ENCODE peak calls at places on chromosomes 6 and 20, in nine cellular contexts. One of them, this sample, is unnamed.

GRCh38 chr6:19415605-19416326 is 421.4 kb upstream of the ID4 start:
- DNase-seq in psoas muscle: no peak
- DNase-seq in Peyer's patch: no peak
- DNase-seq in cardiac muscle cell: no peak
- DNase-seq in kidney: no peak
- DNase-seq in mucosa of descending colon: no peak
- DNase-seq in effector memory CD4-positive, alpha-beta T cell: no peak
- DNase-seq in neural progenitor cell: no peak
- DNase-seq in IMR-90: peak; percentile 53
- DNase-seq in this sample: no peak

GRCh38 chr6:16316741-16317251 is 78.4 kb downstream of the GMPR start:
- DNase-seq in psoas muscle: no peak
- DNase-seq in Peyer's patch: peak; percentile 30
- DNase-seq in cardiac muscle cell: peak; percentile 58
- DNase-seq in kidney: no peak
- DNase-seq in mucosa of descending colon: peak; percentile 65
- DNase-seq in effector memory CD4-positive, alpha-beta T cell: peak; percentile 41
- DNase-seq in neural progenitor cell: peak; percentile 69
- DNase-seq in IMR-90: peak; percentile 89
- DNase-seq in this sample: no peak

GRCh38 chr6:138107078-138107751 is at the start of gene PERP:
- DNase-seq in psoas muscle: peak; percentile 76
- DNase-seq in Peyer's patch: peak; percentile 46
- DNase-seq in cardiac muscle cell: peak; percentile 78
- DNase-seq in kidney: peak; percentile 90
- DNase-seq in mucosa of descending colon: peak; percentile 90
- DNase-seq in effector memory CD4-positive, alpha-beta T cell: peak; percentile 57
- DNase-seq in neural progenitor cell: peak; percentile 79
- DNase-seq in IMR-90: peak; percentile 38
- DNase-seq in this sample: peak; percentile 89

GRCh38 chr20:50092436-50092835 is 20.5 kb downstream of the UBE2V1 start:
- DNase-seq in psoas muscle: no peak
- DNase-seq in Peyer's patch: no peak
- DNase-seq in cardiac muscle cell: no peak
- DNase-seq in kidney: no peak
- DNase-seq in mucosa of descending colon: no peak
- DNase-seq in effector memory CD4-positive, alpha-beta T cell: no peak
- DNase-seq in neural progenitor cell: no peak
- DNase-seq in IMR-90: no peak
- DNase-seq in this sample: no peak

GRCh38 chr20:52420805-52421204 is 229.2 kb upstream of the ZFP64 start:
- DNase-seq in psoas muscle: no peak
- DNase-seq in Peyer's patch: no peak
- DNase-seq in cardiac muscle cell: no peak
- DNase-seq in kidney: no peak
- DNase-seq in mucosa of descending colon: no peak
- DNase-seq in effector memory CD4-positive, alpha-beta T cell: no peak
- DNase-seq in neural progenitor cell: no peak
- DNase-seq in IMR-90: no peak
- DNase-seq in this sample: no peak

GRCh38 chr6:129248976-129249375 is 366.0 kb downstream of the LAMA2 start:
- DNase-seq in psoas muscle: no peak
- DNase-seq in Peyer's patch: no peak
- DNase-seq in cardiac muscle cell: peak; percentile 16
- DNase-seq in kidney: no peak
- DNase-seq in mucosa of descending colon: no peak
- DNase-seq in effector memory CD4-positive, alpha-beta T cell: no peak
- DNase-seq in neural progenitor cell: peak; percentile 47
- DNase-seq in IMR-90: no peak
- DNase-seq in this sample: no peak

GRCh38 chr6:50249493-50249892 is 199.8 kb upstream of the DEFB112 start:
- DNase-seq in psoas muscle: no peak
- DNase-seq in Peyer's patch: no peak
- DNase-seq in cardiac muscle cell: no peak
- DNase-seq in kidney: no peak
- DNase-seq in mucosa of descending colon: no peak
- DNase-seq in effector memory CD4-positive, alpha-beta T cell: no peak
- DNase-seq in neural progenitor cell: no peak
- DNase-seq in IMR-90: peak; percentile 66
- DNase-seq in this sample: no peak

GRCh38 chr6:169501128-169501527 is 200.7 kb downstream of the WDR27 start:
- DNase-seq in psoas muscle: no peak
- DNase-seq in Peyer's patch: no peak
- DNase-seq in cardiac muscle cell: no peak
- DNase-seq in kidney: peak; percentile 61
- DNase-seq in mucosa of descending colon: no peak
- DNase-seq in effector memory CD4-positive, alpha-beta T cell: no peak
- DNase-seq in neural progenitor cell: no peak
- DNase-seq in IMR-90: no peak
- DNase-seq in this sample: no peak

GRCh38 chr6:145502417-145502816 is 232.9 kb downstream of the EPM2A start:
- DNase-seq in psoas muscle: no peak
- DNase-seq in Peyer's patch: no peak
- DNase-seq in cardiac muscle cell: peak; percentile 22
- DNase-seq in kidney: no peak
- DNase-seq in mucosa of descending colon: peak; percentile 32
- DNase-seq in effector memory CD4-positive, alpha-beta T cell: no peak
- DNase-seq in neural progenitor cell: no peak
- DNase-seq in IMR-90: no peak
- DNase-seq in this sample: no peak

GRCh38 chr6:34465551-34466241 is at the start of gene PACSIN1:
- DNase-seq in psoas muscle: no peak
- DNase-seq in Peyer's patch: peak; percentile 48
- DNase-seq in cardiac muscle cell: peak; percentile 83
- DNase-seq in kidney: no peak
- DNase-seq in mucosa of descending colon: no peak
- DNase-seq in effector memory CD4-positive, alpha-beta T cell: no peak
- DNase-seq in neural progenitor cell: peak; percentile 86
- DNase-seq in IMR-90: no peak
- DNase-seq in this sample: peak; percentile 78

GRCh38 chr6:99609839-99610489 is 3.3 kb downstream of the PRDM13 start:
- DNase-seq in psoas muscle: no peak
- DNase-seq in Peyer's patch: no peak
- DNase-seq in cardiac muscle cell: no peak
- DNase-seq in kidney: no peak
- DNase-seq in mucosa of descending colon: no peak
- DNase-seq in effector memory CD4-positive, alpha-beta T cell: no peak
- DNase-seq in neural progenitor cell: no peak
- DNase-seq in IMR-90: no peak
- DNase-seq in this sample: no peak

DNA sequence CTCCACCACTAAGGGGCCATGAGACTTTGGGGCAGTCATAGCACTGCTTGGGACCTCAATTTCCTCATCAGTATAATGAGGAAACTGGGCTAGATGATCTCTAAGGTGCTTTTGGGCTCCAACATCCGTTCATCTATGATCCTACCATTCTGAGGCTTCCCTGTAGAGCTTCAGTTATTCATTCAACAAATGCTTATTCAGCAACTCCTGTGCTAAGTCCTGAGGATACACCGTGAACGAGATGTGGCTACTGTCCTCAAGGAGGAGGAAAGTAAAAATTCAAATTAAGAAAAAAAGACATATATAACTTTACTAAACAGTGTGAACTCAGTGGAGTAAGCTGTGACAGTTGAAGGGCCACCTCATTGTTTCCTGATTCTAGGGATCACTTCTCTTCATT is 75.3 kb downstream of the PRDM1 start:
- DNase-seq in psoas muscle: no peak
- DNase-seq in Peyer's patch: no peak
- DNase-seq in cardiac muscle cell: no peak
- DNase-seq in kidney: no peak
- DNase-seq in mucosa of descending colon: no peak
- DNase-seq in effector memory CD4-positive, alpha-beta T cell: no peak
- DNase-seq in neural progenitor cell: no peak
- DNase-seq in IMR-90: no peak
- DNase-seq in this sample: no peak
- H3K4me1 ChIP-seq in psoas muscle: no peaks in the 10 kb centered on the region
- H3K4me1 ChIP-seq in Peyer's patch: peaks cover 4% of the 10 kb centered on the region
- H3K4me1 ChIP-seq in cardiac muscle cell: no peaks in the 10 kb centered on the region
- H3K4me1 ChIP-seq in kidney: no peaks in the 10 kb centered on the region
- H3K4me1 ChIP-seq in mucosa of descending colon: no peaks in the 10 kb centered on the region
- H3K4me1 ChIP-seq in effector memory CD4-positive, alpha-beta T cell: peaks cover 26% of the 10 kb centered on the region
- H3K4me1 ChIP-seq in neural progenitor cell: peaks cover 18% of the 10 kb centered on the region
- H3K4me1 ChIP-seq in IMR-90: peaks cover 29% of the 10 kb centered on the region
- H3K4me1 ChIP-seq in this sample: peaks cover 28% of the 10 kb centered on the region

GRCh38 chr6:133951881-133952814 is 876 bp upstream of the TBPL1 start:
- DNase-seq in psoas muscle: peak; percentile 82
- DNase-seq in Peyer's patch: peak; percentile 75
- DNase-seq in cardiac muscle cell: peak; percentile 82
- DNase-seq in kidney: peak; percentile 87
- DNase-seq in mucosa of descending colon: peak; percentile 55
- DNase-seq in effector memory CD4-positive, alpha-beta T cell: peak; percentile 49
- DNase-seq in neural progenitor cell: peak; percentile 64
- DNase-seq in IMR-90: peak; percentile 80
- DNase-seq in this sample: peak; percentile 90

GRCh38 chr6:133951227-133951626 is 1.8 kb upstream of the TBPL1 start:
- DNase-seq in psoas muscle: no peak
- DNase-seq in Peyer's patch: no peak
- DNase-seq in cardiac muscle cell: no peak
- DNase-seq in kidney: no peak
- DNase-seq in mucosa of descending colon: no peak
- DNase-seq in effector memory CD4-positive, alpha-beta T cell: no peak
- DNase-seq in neural progenitor cell: no peak
- DNase-seq in IMR-90: no peak
- DNase-seq in this sample: no peak

GRCh38 chr6:133955136-133955576 is 2.1 kb downstream of the TBPL1 start:
- DNase-seq in psoas muscle: no peak
- DNase-seq in Peyer's patch: no peak
- DNase-seq in cardiac muscle cell: no peak
- DNase-seq in kidney: no peak
- DNase-seq in mucosa of descending colon: no peak
- DNase-seq in effector memory CD4-positive, alpha-beta T cell: no peak
- DNase-seq in neural progenitor cell: no peak
- DNase-seq in IMR-90: no peak
- DNase-seq in this sample: no peak

GRCh38 chr6:133953634-133954415 is 801 bp downstream of the TBPL1 start:
- DNase-seq in psoas muscle: no peak
- DNase-seq in Peyer's patch: no peak
- DNase-seq in cardiac muscle cell: no peak
- DNase-seq in kidney: no peak
- DNase-seq in mucosa of descending colon: peak; percentile 45
- DNase-seq in effector memory CD4-positive, alpha-beta T cell: no peak
- DNase-seq in neural progenitor cell: peak; percentile 29
- DNase-seq in IMR-90: no peak
- DNase-seq in this sample: no peak

GRCh38 chr6:133952815-133953633 is at the start of gene TBPL1:
- DNase-seq in psoas muscle: peak; percentile 96
- DNase-seq in Peyer's patch: peak; percentile 96
- DNase-seq in cardiac muscle cell: peak; percentile 95
- DNase-seq in kidney: peak; percentile 98
- DNase-seq in mucosa of descending colon: peak; percentile 95
- DNase-seq in effector memory CD4-positive, alpha-beta T cell: peak; percentile 84
- DNase-seq in neural progenitor cell: peak; percentile 97
- DNase-seq in IMR-90: peak; percentile 95
- DNase-seq in this sample: peak; percentile 97
- H3K4me1 ChIP-seq in psoas muscle: peaks cover 21% of the 10 kb centered on the region
- H3K4me1 ChIP-seq in Peyer's patch: peaks cover 26% of the 10 kb centered on the region
- H3K4me1 ChIP-seq in cardiac muscle cell: no peaks in the 10 kb centered on the region
- H3K4me1 ChIP-seq in kidney: peaks cover 18% of the 10 kb centered on the region
- H3K4me1 ChIP-seq in mucosa of descending colon: peaks cover 16% of the 10 kb centered on the region
- H3K4me1 ChIP-seq in effector memory CD4-positive, alpha-beta T cell: peaks cover 3% of the 10 kb centered on the region
- H3K4me1 ChIP-seq in neural progenitor cell: peaks cover 32% of the 10 kb centered on the region
- H3K4me1 ChIP-seq in IMR-90: peaks cover 9% of the 10 kb centered on the region
- H3K4me1 ChIP-seq in this sample: peaks cover 18% of the 10 kb centered on the region

GRCh38 chr6:27873101-27874030 is 38.8 kb downstream of the OR2B2 start:
- DNase-seq in psoas muscle: peak; percentile 65
- DNase-seq in Peyer's patch: peak; percentile 77
- DNase-seq in cardiac muscle cell: peak; percentile 40
- DNase-seq in kidney: peak; percentile 86
- DNase-seq in mucosa of descending colon: peak; percentile 80
- DNase-seq in effector memory CD4-positive, alpha-beta T cell: peak; percentile 47
- DNase-seq in neural progenitor cell: peak; percentile 68
- DNase-seq in IMR-90: peak; percentile 83
- DNase-seq in this sample: peak; percentile 93
- H3K4me1 ChIP-seq in psoas muscle: peaks cover 6% of the 10 kb centered on the region
- H3K4me1 ChIP-seq in Peyer's patch: no peaks in the 10 kb centered on the region
- H3K4me1 ChIP-seq in cardiac muscle cell: no peaks in the 10 kb centered on the region
- H3K4me1 ChIP-seq in kidney: no peaks in the 10 kb centered on the region
- H3K4me1 ChIP-seq in mucosa of descending colon: peaks cover 12% of the 10 kb centered on the region
- H3K4me1 ChIP-seq in effector memory CD4-positive, alpha-beta T cell: peaks cover 6% of the 10 kb centered on the region
- H3K4me1 ChIP-seq in neural progenitor cell: peaks cover 8% of the 10 kb centered on the region
- H3K4me1 ChIP-seq in IMR-90: no peaks in the 10 kb centered on the region
- H3K4me1 ChIP-seq in this sample: peaks cover 23% of the 10 kb centered on the region

GRCh38 chr6:156782691-156783320 is 5.6 kb downstream of the ARID1B start:
- DNase-seq in psoas muscle: no peak
- DNase-seq in Peyer's patch: no peak
- DNase-seq in cardiac muscle cell: no peak
- DNase-seq in kidney: no peak
- DNase-seq in mucosa of descending colon: no peak
- DNase-seq in effector memory CD4-positive, alpha-beta T cell: no peak
- DNase-seq in neural progenitor cell: no peak
- DNase-seq in IMR-90: no peak
- DNase-seq in this sample: no peak

GRCh38 chr6:156783958-156784357 is 6.8 kb downstream of the ARID1B start:
- DNase-seq in psoas muscle: no peak
- DNase-seq in Peyer's patch: no peak
- DNase-seq in cardiac muscle cell: no peak
- DNase-seq in kidney: no peak
- DNase-seq in mucosa of descending colon: no peak
- DNase-seq in effector memory CD4-positive, alpha-beta T cell: no peak
- DNase-seq in neural progenitor cell: peak; percentile 43
- DNase-seq in IMR-90: no peak
- DNase-seq in this sample: no peak

GRCh38 chr6:156780117-156780641 is 3.0 kb downstream of the ARID1B start:
- DNase-seq in psoas muscle: no peak
- DNase-seq in Peyer's patch: peak; percentile 75
- DNase-seq in cardiac muscle cell: peak; percentile 77
- DNase-seq in kidney: no peak
- DNase-seq in mucosa of descending colon: peak; percentile 77
- DNase-seq in effector memory CD4-positive, alpha-beta T cell: peak; percentile 52
- DNase-seq in neural progenitor cell: peak; percentile 80
- DNase-seq in IMR-90: peak; percentile 96
- DNase-seq in this sample: no peak

GRCh38 chr6:156780962-156781705 is 4.0 kb downstream of the ARID1B start:
- DNase-seq in psoas muscle: no peak
- DNase-seq in Peyer's patch: no peak
- DNase-seq in cardiac muscle cell: no peak
- DNase-seq in kidney: no peak
- DNase-seq in mucosa of descending colon: no peak
- DNase-seq in effector memory CD4-positive, alpha-beta T cell: no peak
- DNase-seq in neural progenitor cell: no peak
- DNase-seq in IMR-90: no peak
- DNase-seq in this sample: no peak

DNA sequence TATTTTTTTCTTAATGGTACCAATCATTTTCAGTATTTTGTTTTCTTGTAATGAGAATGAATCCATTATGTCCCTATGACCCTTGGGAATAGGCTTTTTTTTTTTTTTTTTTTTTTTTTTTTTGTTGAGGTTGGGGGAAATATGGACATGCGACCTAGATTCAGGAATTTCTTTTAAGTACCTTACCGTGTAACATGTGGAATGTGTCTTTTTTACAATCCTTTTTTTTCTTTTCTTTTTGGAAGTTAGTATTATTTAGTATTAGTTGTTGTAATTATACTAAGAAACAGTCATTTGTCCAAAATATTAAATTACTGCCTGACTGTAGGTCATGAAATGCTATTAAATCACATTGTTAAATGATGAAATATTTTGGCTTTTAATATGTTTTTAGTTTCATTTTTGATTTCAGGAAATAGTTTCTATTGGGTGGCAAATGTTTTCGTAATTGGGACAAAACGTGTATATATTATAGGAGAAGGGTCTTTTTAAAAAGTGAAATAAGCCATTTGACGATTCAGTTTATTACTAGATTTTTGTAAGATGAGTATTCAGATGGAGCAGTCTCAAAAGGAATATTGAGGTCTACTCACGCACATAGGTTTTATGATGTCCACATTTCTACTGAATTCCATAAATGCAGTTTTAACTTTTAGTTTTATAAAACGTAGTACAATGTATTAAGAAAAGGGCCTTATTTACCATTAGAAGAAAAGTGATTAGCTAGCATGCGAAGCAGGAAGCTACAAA is 4.9 kb downstream of the ARID1B start:
- DNase-seq in psoas muscle: no peak
- DNase-seq in Peyer's patch: no peak
- DNase-seq in cardiac muscle cell: no peak
- DNase-seq in kidney: no peak
- DNase-seq in mucosa of descending colon: no peak
- DNase-seq in effector memory CD4-positive, alpha-beta T cell: no peak
- DNase-seq in neural progenitor cell: no peak
- DNase-seq in IMR-90: no peak
- DNase-seq in this sample: no peak
- H3K4me1 ChIP-seq in psoas muscle: peaks cover 44% of the 10 kb centered on the region
- H3K4me1 ChIP-seq in Peyer's patch: peaks cover 33% of the 10 kb centered on the region
- H3K4me1 ChIP-seq in cardiac muscle cell: peaks cover 41% of the 10 kb centered on the region
- H3K4me1 ChIP-seq in kidney: peaks cover 8% of the 10 kb centered on the region
- H3K4me1 ChIP-seq in mucosa of descending colon: peaks cover 26% of the 10 kb centered on the region
- H3K4me1 ChIP-seq in effector memory CD4-positive, alpha-beta T cell: peaks cover 9% of the 10 kb centered on the region
- H3K4me1 ChIP-seq in neural progenitor cell: peaks cover 45% of the 10 kb centered on the region
- H3K4me1 ChIP-seq in IMR-90: peaks cover 3% of the 10 kb centered on the region
- H3K4me1 ChIP-seq in this sample: peaks cover 69% of the 10 kb centered on the region

This sample was measured in spleen.